ENCODE peak calls at places on chromosomes 11 and 22, in seven cellular contexts. One of them, this sample, is unnamed.

GRCh38 chr11:35558468-35558867 is 33.1 kb upstream of the PAMR1 start:
- DNase-seq in mucosa of gallbladder: peak; percentile 11
- DNase-seq in NCI-H460: no peak
- DNase-seq in progenitor cell of endocrine pancreas: no peak
- DNase-seq in NCI-H774: no peak
- DNase-seq in heart right ventricle: peak; percentile 30
- DNase-seq in T-helper 2 cell: no peak
- DNase-seq in this sample: no peak

GRCh38 chr11:16195659-16196058 is 160.7 kb downstream of the SOX6 start:
- DNase-seq in progenitor cell of endocrine pancreas: no peak
- DNase-seq in mucosa of gallbladder: no peak
- DNase-seq in NCI-H774: no peak
- DNase-seq in T-helper 2 cell: no peak
- DNase-seq in heart right ventricle: no peak
- DNase-seq in NCI-H460: no peak
- DNase-seq in this sample: no peak

GRCh38 chr11:69641681-69642548 is 959 bp downstream of the CCND1 start:
- DNase-seq in T-helper 2 cell: no peak
- DNase-seq in progenitor cell of endocrine pancreas: no peak
- DNase-seq in mucosa of gallbladder: no peak
- DNase-seq in NCI-H774: no peak
- DNase-seq in heart right ventricle: no peak
- DNase-seq in NCI-H460: no peak
- DNase-seq in this sample: no peak

GRCh38 chr11:115659061-115659963 is 155.1 kb upstream of the CADM1 start:
- DNase-seq in progenitor cell of endocrine pancreas: peak; percentile 33
- DNase-seq in NCI-H774: peak; percentile 61
- DNase-seq in mucosa of gallbladder: no peak
- DNase-seq in T-helper 2 cell: no peak
- DNase-seq in heart right ventricle: peak; percentile 35
- DNase-seq in NCI-H460: no peak
- DNase-seq in this sample: no peak

GRCh38 chr11:65298131-65298535 is 16.5 kb upstream of the CDC42EP2 start:
- DNase-seq in heart right ventricle: peak; percentile 84
- DNase-seq in NCI-H774: no peak
- DNase-seq in T-helper 2 cell: no peak
- DNase-seq in NCI-H460: no peak
- DNase-seq in mucosa of gallbladder: peak; percentile 70
- DNase-seq in progenitor cell of endocrine pancreas: no peak
- DNase-seq in this sample: no peak

GRCh38 chr11:10459029-10459970 is 4.2 kb downstream of the AMPD3 start:
- DNase-seq in NCI-H460: no peak
- DNase-seq in progenitor cell of endocrine pancreas: no peak
- DNase-seq in NCI-H774: no peak
- DNase-seq in T-helper 2 cell: peak; percentile 50
- DNase-seq in heart right ventricle: no peak
- DNase-seq in mucosa of gallbladder: no peak
- DNase-seq in this sample: peak; percentile 63

GRCh38 chr11:70128435-70128906 is 50.4 kb downstream of the ANO1 start:
- DNase-seq in NCI-H774: no peak
- DNase-seq in T-helper 2 cell: no peak
- DNase-seq in heart right ventricle: no peak
- DNase-seq in NCI-H460: peak; percentile 59
- DNase-seq in mucosa of gallbladder: peak; percentile 49
- DNase-seq in progenitor cell of endocrine pancreas: no peak
- DNase-seq in this sample: no peak

GRCh38 chr11:113488931-113489351 is 13.7 kb upstream of the DRD2 start:
- DNase-seq in mucosa of gallbladder: no peak
- DNase-seq in T-helper 2 cell: no peak
- DNase-seq in NCI-H774: no peak
- DNase-seq in progenitor cell of endocrine pancreas: no peak
- DNase-seq in heart right ventricle: no peak
- DNase-seq in NCI-H460: no peak
- DNase-seq in this sample: no peak

GRCh38 chr22:40741116-40741515 is 61.8 kb downstream of the MCHR1 start:
- DNase-seq in progenitor cell of endocrine pancreas: no peak
- DNase-seq in NCI-H774: no peak
- DNase-seq in T-helper 2 cell: no peak
- DNase-seq in heart right ventricle: no peak
- DNase-seq in mucosa of gallbladder: no peak
- DNase-seq in NCI-H460: no peak
- DNase-seq in this sample: no peak

GRCh38 chr11:109425554-109425953 is 3.6 kb downstream of the C11orf87 start:
- DNase-seq in NCI-H774: no peak
- DNase-seq in mucosa of gallbladder: no peak
- DNase-seq in heart right ventricle: no peak
- DNase-seq in NCI-H460: no peak
- DNase-seq in T-helper 2 cell: no peak
- DNase-seq in progenitor cell of endocrine pancreas: no peak
- DNase-seq in this sample: no peak

GRCh38 chr11:128210148-128210940 is 377.0 kb downstream of the ETS1 start:
- DNase-seq in mucosa of gallbladder: peak; percentile 69
- DNase-seq in T-helper 2 cell: no peak
- DNase-seq in NCI-H774: no peak
- DNase-seq in progenitor cell of endocrine pancreas: no peak
- DNase-seq in NCI-H460: peak; percentile 67
- DNase-seq in heart right ventricle: peak; percentile 20
- DNase-seq in this sample: no peak

GRCh38 chr11:8090756-8091155 is 9.7 kb downstream of the TUB start:
- DNase-seq in heart right ventricle: no peak
- DNase-seq in progenitor cell of endocrine pancreas: peak; percentile 59
- DNase-seq in NCI-H774: no peak
- DNase-seq in mucosa of gallbladder: no peak
- DNase-seq in NCI-H460: peak; percentile 11
- DNase-seq in T-helper 2 cell: no peak
- DNase-seq in this sample: peak; percentile 23

GRCh38 chr22:49567894-49568750 is 259.6 kb downstream of the BRD1 start:
- DNase-seq in heart right ventricle: no peak
- DNase-seq in progenitor cell of endocrine pancreas: no peak
- DNase-seq in T-helper 2 cell: no peak
- DNase-seq in NCI-H774: no peak
- DNase-seq in mucosa of gallbladder: no peak
- DNase-seq in NCI-H460: no peak
- DNase-seq in this sample: peak; percentile 39